ENCODE peak calls at places on chromosomes 5 and 9, in nine cellular contexts. T is CD8-positive, alpha-beta T cell; J is HFFc6; D is cardiac fibroblast; A is MCF 10A; P is MM.1S; L is WTC11; G is A673; Z is cardiac muscle cell. W is an unnamed sample.

GRCh38 chr5:171714286-171714685 is 71.3 kb upstream of the SMIM23 start:
- DNase-seq in T (no peak), J (no peak), D (no peak), A (no peak), P (no peak), L (no peak), G (no peak), Z (no peak), W (peak)

GRCh38 chr5:103849934-103850333 is 287.3 kb upstream of the NUDT12 start:
- DNase-seq in T (no peak), J (peak), D (peak), A (peak), P (no peak), L (no peak), G (no peak), Z (no peak), W (no peak)

GRCh38 chr5:32854473-32854872 is 143.4 kb downstream of the NPR3 start:
- DNase-seq in T (no peak), J (no peak), D (no peak), A (no peak), P (no peak), L (no peak), G (no peak), Z (no peak), W (no peak)

GRCh38 chr9:33142531-33142930 is 24.6 kb downstream of the B4GALT1 start:
- DNase-seq in T (peak), J (no peak), D (no peak), A (no peak), P (no peak), L (no peak), G (no peak), Z (no peak), W (no peak)

GRCh38 chr9:116789097-116789496 is 102.0 kb downstream of the TRIM32 start:
- DNase-seq in T (no peak), J (no peak), D (no peak), A (no peak), P (no peak), L (no peak), G (no peak), Z (no peak), W (no peak)

GRCh38 chr5:168875839-168876238 is 296.7 kb upstream of the PANK3 start:
- DNase-seq in T (no peak), J (no peak), D (peak), A (no peak), P (no peak), L (no peak), G (no peak), Z (peak), W (no peak)

GRCh38 chr5:150053231-150053626 is 33.1 kb downstream of the CSF1R start:
- DNase-seq in T (no peak), J (peak), D (peak), A (peak), P (no peak), L (no peak), G (peak), Z (no peak), W (no peak)

GRCh38 chr9:22206833-22207232 is 197.7 kb upstream of the CDKN2B start:
- DNase-seq in T (no peak), J (no peak), D (no peak), A (no peak), P (no peak), L (no peak), G (no peak), Z (no peak), W (no peak)

GRCh38 chr9:133238851-133239532 is 29.9 kb upstream of the OBP2B start:
- DNase-seq in T (peak), J (peak), D (peak), A (peak), P (no peak), L (peak), G (peak), Z (peak), W (no peak)

GRCh38 chr9:109903515-109904138 is 123.6 kb downstream of the PALM2AKAP2 start:
- DNase-seq in T (peak), J (peak), D (peak), A (peak), P (peak), L (peak), G (peak), Z (peak), W (no peak)

GRCh38 chr9:135615666-135616620 is 23.4 kb downstream of the GLT6D1 start:
- DNase-seq in T (no peak), J (no peak), D (no peak), A (no peak), P (no peak), L (no peak), G (no peak), Z (no peak), W (peak)

GRCh38 chr9:38700695-38701094 is 19.2 kb downstream of the FAM240B start:
- DNase-seq in T (no peak), J (no peak), D (peak), A (peak), P (no peak), L (no peak), G (no peak), Z (no peak), W (no peak)

GRCh38 chr5:92017786-92018185 is 634.7 kb upstream of the ARRDC3 start:
- DNase-seq in T (no peak), J (peak), D (peak), A (no peak), P (no peak), L (no peak), G (no peak), Z (no peak), W (no peak)

GRCh38 chr9:92393686-92394085 is 10.7 kb downstream of the OGN start:
- DNase-seq in T (no peak), J (no peak), D (peak), A (no peak), P (no peak), L (no peak), G (no peak), Z (no peak), W (no peak)

GRCh38 chr9:110472111-110472510 is 107.4 kb downstream of the SVEP1 start:
- DNase-seq in T (no peak), J (no peak), D (no peak), A (no peak), P (no peak), L (no peak), G (no peak), Z (no peak), W (no peak)

GRCh38 chr9:114777841-114778240 is 28.0 kb downstream of the TNFSF15 start:
- DNase-seq in T (peak), J (no peak), D (peak), A (no peak), P (no peak), L (no peak), G (no peak), Z (no peak), W (no peak)

GRCh38 chr9:86854898-86855523 is 92.3 kb downstream of the GAS1 start:
- DNase-seq in T (no peak), J (peak), D (peak), A (peak), P (no peak), L (peak), G (peak), Z (peak), W (no peak)

GRCh38 chr5:167953151-167953788 is 338.2 kb upstream of the WWC1 start:
- DNase-seq in T (no peak), J (no peak), D (no peak), A (no peak), P (no peak), L (no peak), G (no peak), Z (no peak), W (no peak)

GRCh38 chr9:88733651-88734470 is 198.9 kb downstream of the NXNL2 start:
- DNase-seq in T (no peak), J (peak), D (peak), A (peak), P (no peak), L (no peak), G (peak), Z (no peak), W (no peak)

GRCh38 chr5:93579561-93580386 is 1.2 kb downstream of the NR2F1-AS1 start:
- DNase-seq in T (no peak), J (no peak), D (peak), A (peak), P (no peak), L (peak), G (peak), Z (no peak), W (peak)

GRCh38 chr9:33318225-33318624 is 27.9 kb downstream of the NFX1 start:
- DNase-seq in T (no peak), J (no peak), D (no peak), A (no peak), P (no peak), L (no peak), G (no peak), Z (no peak), W (no peak)

GRCh38 chr9:114884787-114885452 is 45.5 kb downstream of the TNFSF8 start:
- DNase-seq in T (no peak), J (no peak), D (no peak), A (peak), P (no peak), L (no peak), G (no peak), Z (no peak), W (no peak)

GRCh38 chr9:37946041-37946440 is 42.1 kb upstream of the SLC25A51 start:
- DNase-seq in T (no peak), J (no peak), D (no peak), A (no peak), P (no peak), L (no peak), G (no peak), Z (no peak), W (no peak)

GRCh38 chr9:120066315-120066714 is 513.7 kb downstream of the CDK5RAP2 start:
- DNase-seq in T (no peak), J (no peak), D (peak), A (peak), P (no peak), L (no peak), G (no peak), Z (no peak), W (no peak)

GRCh38 chr5:36877667-36878420 is 1.3 kb downstream of the NIPBL start:
- DNase-seq in T (no peak), J (peak), D (peak), A (peak), P (no peak), L (no peak), G (peak), Z (peak), W (no peak)

GRCh38 chr9:83714316-83714715 is 6.6 kb upstream of the UBQLN1 start:
- DNase-seq in T (no peak), J (no peak), D (no peak), A (no peak), P (no peak), L (no peak), G (peak), Z (no peak), W (no peak)

GRCh38 chr5:132510076-132510475 is 19.5 kb upstream of the IRF1 start:
- DNase-seq in T (no peak), J (peak), D (peak), A (peak), P (no peak), L (no peak), G (no peak), Z (no peak), W (no peak)

GRCh38 chr5:116897291-116897690 is 322.7 kb upstream of the SEMA6A start:
- DNase-seq in T (no peak), J (no peak), D (no peak), A (no peak), P (no peak), L (no peak), G (no peak), Z (no peak), W (no peak)

GRCh38 chr5:103234239-103234975 is 24.2 kb upstream of the MACIR start:
- DNase-seq in T (no peak), J (peak), D (peak), A (no peak), P (no peak), L (no peak), G (no peak), Z (no peak), W (no peak)

GRCh38 chr5:9348296-9348996 is 197.4 kb downstream of the SEMA5A start:
- DNase-seq in T (no peak), J (peak), D (peak), A (peak), P (no peak), L (no peak), G (no peak), Z (peak), W (no peak)

GRCh38 chr9:130707225-130707976 is 13.8 kb downstream of the EXOSC2 start:
- DNase-seq in T (peak), J (peak), D (peak), A (peak), P (peak), L (peak), G (peak), Z (peak), W (no peak)

GRCh38 chr5:175824621-175825020 is 46.8 kb upstream of the CPLX2 start:
- DNase-seq in T (no peak), J (no peak), D (no peak), A (no peak), P (no peak), L (no peak), G (no peak), Z (no peak), W (no peak)

GRCh38 chr9:129597355-129598088 is 23.4 kb downstream of the C9orf50 start:
- DNase-seq in T (peak), J (peak), D (peak), A (no peak), P (no peak), L (peak), G (no peak), Z (peak), W (peak)

GRCh38 chr5:37211661-37212060 is 37.5 kb downstream of the CPLANE1 start:
- DNase-seq in T (no peak), J (no peak), D (no peak), A (no peak), P (no peak), L (no peak), G (no peak), Z (no peak), W (no peak)

GRCh38 chr9:124694394-124695279 is 76.5 kb downstream of the NR6A1 start:
- DNase-seq in T (no peak), J (no peak), D (peak), A (no peak), P (no peak), L (no peak), G (peak), Z (no peak), W (no peak)

GRCh38 chr5:59637878-59638580 is 255.5 kb downstream of the PDE4D start:
- DNase-seq in T (no peak), J (no peak), D (peak), A (peak), P (no peak), L (no peak), G (no peak), Z (no peak), W (no peak)
- TF ChIP-seq CTCF in T (no peak), J (no peak), D (no peak), A (no peak), P (no peak), L (no peak), G (no peak), Z (no peak), W (no peak)

DNA sequence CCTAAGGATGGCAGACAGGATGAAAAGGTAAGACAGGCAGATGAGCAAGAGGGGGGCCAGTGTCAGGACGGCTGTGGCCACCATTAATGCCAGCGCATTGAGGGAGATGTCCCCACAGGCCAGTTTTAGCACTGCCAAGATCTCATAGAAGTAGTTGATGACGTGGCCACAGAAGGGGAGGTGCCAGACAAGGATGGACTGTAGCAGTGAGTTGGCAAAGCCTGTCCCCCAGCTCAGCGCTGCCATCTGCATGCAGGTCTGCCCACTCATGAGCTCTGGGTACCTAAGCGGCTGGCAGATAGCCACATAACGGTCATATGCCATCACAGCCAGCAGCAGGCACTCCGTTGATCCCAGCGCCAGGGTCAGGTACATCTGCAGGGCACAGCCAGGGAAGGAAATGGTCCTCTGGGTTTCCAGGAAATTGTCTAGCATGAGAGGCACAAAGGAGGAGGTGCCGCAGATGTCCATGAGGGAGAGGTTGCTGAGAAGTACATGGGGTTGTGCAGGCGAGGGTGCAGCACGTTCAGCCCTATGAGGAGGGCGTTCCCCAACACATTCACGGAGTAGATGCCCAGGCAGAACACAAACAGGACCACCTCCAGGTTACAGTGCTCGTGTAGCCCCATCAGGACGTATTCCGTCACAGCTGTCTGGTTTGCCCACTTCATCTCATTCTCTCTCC is 10.7 kb downstream of the OR13J1 start:
- DNase-seq in T (no peak), J (peak), D (peak), A (peak), P (peak), L (no peak), G (peak), Z (no peak), W (peak)
- TF ChIP-seq CTCF in T (no peak), J (peak), D (no peak), A (no peak), P (no peak), L (no peak), G (no peak), Z (no peak), W (no peak)

GRCh38 chr5:57889558-57889957 is 406.9 kb upstream of the ACTBL2 start:
- DNase-seq in T (no peak), J (peak), D (peak), A (peak), P (peak), L (no peak), G (no peak), Z (peak), W (no peak)
- TF ChIP-seq CTCF in T (no peak), J (peak), D (peak), A (no peak), P (peak), L (no peak), G (no peak), Z (peak), W (no peak)

DNA sequence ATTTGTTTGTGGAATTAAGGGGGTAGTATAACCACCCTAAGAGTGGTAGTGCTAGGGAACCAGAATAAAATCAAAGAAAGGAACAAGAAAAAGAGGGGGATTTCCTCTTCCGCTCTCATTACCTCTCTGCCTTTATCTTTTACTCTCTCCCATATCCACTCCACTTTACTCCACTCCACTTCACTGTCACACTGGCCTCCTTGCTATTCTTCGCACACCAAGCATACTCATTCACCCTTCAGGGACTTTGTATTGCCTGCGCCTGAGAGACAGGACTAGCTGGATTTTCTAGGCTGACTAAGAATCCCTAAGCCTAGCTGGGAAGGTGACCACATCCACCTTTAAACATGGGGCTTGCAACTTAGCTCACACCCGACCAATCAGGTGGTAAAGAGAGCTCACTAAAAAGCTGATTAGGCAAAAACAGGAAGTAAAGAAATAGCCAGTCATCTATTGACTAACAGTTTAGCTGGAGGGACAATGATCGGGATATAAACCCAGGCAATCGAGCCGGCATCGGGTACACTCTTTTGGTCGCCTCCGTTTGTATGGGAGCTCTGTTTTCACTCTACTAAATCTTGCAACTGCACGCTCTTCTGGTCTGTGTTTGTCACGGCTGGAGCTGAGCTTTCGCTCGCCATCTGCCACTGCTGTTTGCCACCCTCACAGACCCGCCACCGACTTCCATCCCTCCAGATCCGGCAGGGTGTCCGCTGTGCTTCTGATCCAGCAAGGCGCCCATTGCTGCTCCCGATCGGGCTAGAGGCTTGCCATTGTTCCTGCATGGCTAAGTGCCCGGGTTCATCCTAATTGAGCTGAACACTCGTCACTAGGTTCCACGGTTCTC is 121.8 kb downstream of the FAM170A start:
- DNase-seq in T (no peak), J (no peak), D (no peak), A (no peak), P (no peak), L (no peak), G (no peak), Z (no peak), W (no peak)
- TF ChIP-seq CTCF in T (no peak), J (no peak), D (no peak), A (no peak), P (no peak), L (no peak), G (no peak), Z (no peak), W (no peak)

DNA sequence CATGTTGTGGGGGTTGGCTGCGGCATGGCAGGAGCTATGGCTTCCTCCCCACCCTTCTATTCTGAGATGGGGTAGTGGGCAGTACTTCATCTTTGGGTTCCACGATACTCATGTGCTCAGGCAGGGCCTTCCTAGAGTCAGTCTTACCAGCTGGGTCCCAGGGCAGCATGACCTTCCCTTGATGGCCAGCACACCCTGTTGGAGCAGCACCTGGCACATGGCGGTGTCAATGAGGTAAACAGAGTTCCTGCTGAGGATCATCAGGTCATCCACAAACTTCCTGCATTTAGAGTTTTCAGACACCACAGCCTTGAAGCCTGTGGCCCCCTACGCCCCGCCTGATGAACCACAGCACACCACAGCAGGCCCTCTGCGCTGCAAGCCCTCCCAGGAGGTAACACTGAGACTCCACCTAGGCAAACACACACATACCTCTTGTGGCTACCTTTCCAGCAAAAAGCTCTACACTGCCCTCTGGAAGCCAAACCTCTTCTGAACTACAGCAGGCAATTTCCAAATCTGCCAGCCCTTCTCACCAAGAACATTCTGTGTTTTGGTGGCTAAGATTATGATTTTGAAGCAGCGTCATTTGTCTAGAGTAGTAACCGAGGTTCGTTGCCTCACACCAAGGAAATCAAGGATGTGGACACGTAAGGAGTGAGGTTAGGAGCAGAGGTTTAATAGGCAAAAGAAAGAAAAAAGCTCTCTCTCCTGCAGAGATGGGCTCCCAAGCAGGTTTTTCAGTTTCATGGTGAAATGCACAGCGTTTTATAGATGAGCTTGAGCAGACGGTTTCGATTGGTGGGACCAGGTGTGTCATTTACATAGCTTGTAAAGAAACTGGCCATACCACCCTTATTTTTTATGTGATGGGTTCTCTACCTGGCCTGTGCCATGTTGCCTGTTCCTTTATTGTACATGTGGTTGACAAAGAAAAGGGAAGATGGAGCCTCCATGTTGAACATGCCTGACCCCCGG is 20.3 kb upstream of the TMEM174 start:
- DNase-seq in T (no peak), J (no peak), D (no peak), A (no peak), P (no peak), L (no peak), G (no peak), Z (no peak), W (no peak)
- TF ChIP-seq CTCF in T (no peak), J (no peak), D (peak), A (no peak), P (peak), L (no peak), G (peak), Z (no peak), W (no peak)

DNA sequence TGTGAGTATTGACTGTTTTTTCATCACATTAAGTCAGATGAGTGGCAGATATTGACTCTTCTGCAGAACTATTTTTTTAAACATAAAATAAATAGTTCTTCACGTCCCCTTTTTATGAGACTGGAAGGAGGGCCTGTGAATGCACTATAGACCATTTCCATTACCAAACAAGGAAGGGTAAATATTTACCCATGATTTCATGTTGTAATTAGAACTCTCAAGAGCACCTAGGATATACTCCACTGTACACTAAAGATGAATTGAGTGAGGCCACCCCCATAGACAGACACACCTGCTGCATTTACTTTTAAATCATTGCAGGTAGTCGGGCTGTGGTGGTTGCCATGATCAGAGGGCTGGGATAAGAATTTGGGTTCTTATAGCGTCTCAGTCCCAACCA is 22.6 kb downstream of the SLC36A1 start:
- DNase-seq in T (no peak), J (no peak), D (no peak), A (no peak), P (no peak), L (no peak), G (no peak), Z (no peak), W (no peak)
- TF ChIP-seq CTCF in T (no peak), J (no peak), D (no peak), A (no peak), P (no peak), L (no peak), G (no peak), Z (no peak), W (no peak)

W was measured in type B pancreatic cell.